ENCODE peak calls at places on chromosomes 16 and 17, in five cellular contexts. U is HTR-8/SVneo, F is HS-27A, G is memory B cell, L is posterior vena cava. I is an unnamed sample.

GRCh38 chr17:28466521-28467048 is 6.9 kb upstream of the SLC13A2 start:
- DNase-seq in U (no peak), F (no peak), G (no peak), L (no peak), I (no peak)

GRCh38 chr16:57949595-57950238 is 21.2 kb downstream of the CNGB1 start:
- DNase-seq in U (no peak), F (no peak), G (no peak), L (no peak), I (no peak)

GRCh38 chr17:67096609-67097008 is 52.3 kb downstream of the CACNG1 start:
- DNase-seq in U (no peak), F (no peak), G (no peak), L (no peak), I (no peak)

GRCh38 chr17:40495140-40495539 is 6.3 kb downstream of the TNS4 start:
- DNase-seq in U (no peak), F (no peak), G (no peak), L (no peak), I (no peak)

GRCh38 chr17:39450051-39450450 is 1.0 kb downstream of the MED1 start:
- DNase-seq in U (no peak), F (no peak), G (no peak), L (peak), I (no peak)

GRCh38 chr16:70395345-70395901 is 43.5 kb downstream of the ST3GAL2 start:
- DNase-seq in U (peak), F (no peak), G (peak), L (peak), I (peak)

GRCh38 chr17:7133424-7133823 is 18.8 kb upstream of the ASGR2 start:
- DNase-seq in U (no peak), F (no peak), G (peak), L (no peak), I (peak)

GRCh38 chr16:53482123-53482522 is 20.9 kb downstream of the AKTIP start:
- DNase-seq in U (no peak), F (no peak), G (no peak), L (no peak), I (no peak)

GRCh38 chr17:66260265-66260664 is 31.1 kb upstream of the APOH start:
- DNase-seq in U (no peak), F (no peak), G (no peak), L (no peak), I (no peak)

GRCh38 chr17:82232876-82233785 is 4.3 kb downstream of the SLC16A3 start:
- DNase-seq in U (no peak), F (no peak), G (no peak), L (peak), I (no peak)

GRCh38 chr17:45326566-45326965 is 9.7 kb upstream of the MAP3K14 start:
- DNase-seq in U (no peak), F (no peak), G (no peak), L (peak), I (no peak)

GRCh38 chr17:10499950-10500349 is 18.4 kb downstream of the MYH1 start:
- DNase-seq in U (no peak), F (no peak), G (no peak), L (no peak), I (no peak)

GRCh38 chr16:69712914-69713581 is 13.3 kb downstream of the NQO1 start:
- DNase-seq in U (no peak), F (no peak), G (no peak), L (no peak), I (no peak)

GRCh38 chr17:48037036-48037881 is at the start of gene COPZ2:
- DNase-seq in U (peak), F (no peak), G (peak), L (peak), I (peak)

GRCh38 chr17:17900615-17901520 is 64.1 kb upstream of the SREBF1 start:
- DNase-seq in U (peak), F (peak), G (no peak), L (peak), I (peak)

GRCh38 chr17:73620414-73620813 is 23.8 kb downstream of the SDK2 start:
- DNase-seq in U (no peak), F (no peak), G (no peak), L (no peak), I (no peak)

GRCh38 chr17:75159196-75160031 is 5.1 kb upstream of the JPT1 start:
- DNase-seq in U (no peak), F (no peak), G (no peak), L (no peak), I (peak)

GRCh38 chr16:79757163-79757562 is 156.6 kb upstream of the MAF start:
- DNase-seq in U (no peak), F (no peak), G (no peak), L (no peak), I (no peak)

GRCh38 chr17:56653877-56654276 is 60.4 kb downstream of the NOG start:
- DNase-seq in U (peak), F (peak), G (no peak), L (no peak), I (peak)

I was measured in kidney tubule cell.